ENCODE peak calls at places on chromosomes 12 and 14, in nine cellular contexts. One of them, this sample, is unnamed.

GRCh38 chr12:69000069-69000468 is 67.1 kb upstream of the CPM start:
- DNase-seq in AML-193: no peak
- DNase-seq in heart right ventricle: no peak
- DNase-seq in H1: no peak
- DNase-seq in caudate nucleus: no peak
- DNase-seq in NCI-H1105: no peak
- DNase-seq in activated naive CD4-positive, alpha-beta T cell: no peak
- DNase-seq in immature natural killer cell: no peak
- DNase-seq in foreskin fibroblast: peak
- DNase-seq in this sample: no peak

GRCh38 chr12:115257791-115258190 is 573.8 kb upstream of the TBX3 start:
- DNase-seq in heart right ventricle: no peak
- DNase-seq in immature natural killer cell: no peak
- DNase-seq in activated naive CD4-positive, alpha-beta T cell: no peak
- DNase-seq in AML-193: no peak
- DNase-seq in foreskin fibroblast: peak
- DNase-seq in H1: no peak
- DNase-seq in NCI-H1105: no peak
- DNase-seq in caudate nucleus: no peak
- DNase-seq in this sample: no peak

GRCh38 chr14:61802010-61802621 is 39.9 kb downstream of the SNAPC1 start:
- DNase-seq in H1: no peak
- DNase-seq in immature natural killer cell: no peak
- DNase-seq in foreskin fibroblast: no peak
- DNase-seq in caudate nucleus: no peak
- DNase-seq in AML-193: no peak
- DNase-seq in NCI-H1105: no peak
- DNase-seq in activated naive CD4-positive, alpha-beta T cell: no peak
- DNase-seq in heart right ventricle: no peak
- DNase-seq in this sample: no peak

GRCh38 chr12:111031956-111032919 is 111.9 kb upstream of the MYL2 start:
- DNase-seq in caudate nucleus: no peak
- DNase-seq in foreskin fibroblast: no peak
- DNase-seq in heart right ventricle: no peak
- DNase-seq in H1: no peak
- DNase-seq in NCI-H1105: no peak
- DNase-seq in activated naive CD4-positive, alpha-beta T cell: no peak
- DNase-seq in immature natural killer cell: no peak
- DNase-seq in AML-193: no peak
- DNase-seq in this sample: no peak

GRCh38 chr12:22481557-22482104 is 62.7 kb downstream of the C2CD5 start:
- DNase-seq in H1: no peak
- DNase-seq in NCI-H1105: peak
- DNase-seq in heart right ventricle: no peak
- DNase-seq in AML-193: no peak
- DNase-seq in activated naive CD4-positive, alpha-beta T cell: no peak
- DNase-seq in foreskin fibroblast: no peak
- DNase-seq in caudate nucleus: no peak
- DNase-seq in immature natural killer cell: no peak
- DNase-seq in this sample: no peak

GRCh38 chr14:36057452-36058142 is 118.9 kb downstream of the PTCSC3 start:
- DNase-seq in immature natural killer cell: no peak
- DNase-seq in H1: no peak
- DNase-seq in activated naive CD4-positive, alpha-beta T cell: no peak
- DNase-seq in heart right ventricle: no peak
- DNase-seq in foreskin fibroblast: no peak
- DNase-seq in caudate nucleus: no peak
- DNase-seq in AML-193: no peak
- DNase-seq in NCI-H1105: peak
- DNase-seq in this sample: no peak

GRCh38 chr12:124337628-124338027 is 42.7 kb downstream of the RFLNA start:
- DNase-seq in heart right ventricle: no peak
- DNase-seq in NCI-H1105: no peak
- DNase-seq in caudate nucleus: no peak
- DNase-seq in foreskin fibroblast: no peak
- DNase-seq in H1: no peak
- DNase-seq in activated naive CD4-positive, alpha-beta T cell: no peak
- DNase-seq in AML-193: no peak
- DNase-seq in immature natural killer cell: no peak
- DNase-seq in this sample: no peak

GRCh38 chr14:31057701-31058364 is 31.7 kb upstream of the STRN3 start:
- DNase-seq in foreskin fibroblast: no peak
- DNase-seq in caudate nucleus: no peak
- DNase-seq in activated naive CD4-positive, alpha-beta T cell: no peak
- DNase-seq in H1: no peak
- DNase-seq in AML-193: no peak
- DNase-seq in NCI-H1105: no peak
- DNase-seq in immature natural killer cell: no peak
- DNase-seq in heart right ventricle: no peak
- DNase-seq in this sample: no peak

GRCh38 chr12:124862768-124863408 is 776 bp downstream of the SCARB1 start:
- DNase-seq in H1: no peak
- DNase-seq in foreskin fibroblast: peak
- DNase-seq in caudate nucleus: peak
- DNase-seq in heart right ventricle: no peak
- DNase-seq in immature natural killer cell: no peak
- DNase-seq in NCI-H1105: no peak
- DNase-seq in activated naive CD4-positive, alpha-beta T cell: no peak
- DNase-seq in AML-193: peak
- DNase-seq in this sample: no peak

GRCh38 chr14:67738740-67739504 is 37.2 kb downstream of the RDH12 start:
- DNase-seq in foreskin fibroblast: peak
- DNase-seq in immature natural killer cell: no peak
- DNase-seq in activated naive CD4-positive, alpha-beta T cell: no peak
- DNase-seq in NCI-H1105: no peak
- DNase-seq in caudate nucleus: no peak
- DNase-seq in heart right ventricle: peak
- DNase-seq in AML-193: no peak
- DNase-seq in H1: no peak
- DNase-seq in this sample: no peak

GRCh38 chr14:60648934-60649814 is at the start of gene SIX1:
- DNase-seq in activated naive CD4-positive, alpha-beta T cell: no peak
- DNase-seq in foreskin fibroblast: peak
- DNase-seq in AML-193: no peak
- DNase-seq in caudate nucleus: no peak
- DNase-seq in H1: no peak
- DNase-seq in heart right ventricle: peak
- DNase-seq in immature natural killer cell: no peak
- DNase-seq in NCI-H1105: peak
- DNase-seq in this sample: no peak

GRCh38 chr14:79578470-79578869 is 632.8 kb downstream of the DIO2 start:
- DNase-seq in AML-193: no peak
- DNase-seq in foreskin fibroblast: no peak
- DNase-seq in immature natural killer cell: no peak
- DNase-seq in activated naive CD4-positive, alpha-beta T cell: no peak
- DNase-seq in NCI-H1105: no peak
- DNase-seq in heart right ventricle: no peak
- DNase-seq in H1: no peak
- DNase-seq in caudate nucleus: no peak
- DNase-seq in this sample: no peak

GRCh38 chr12:29640589-29641345 is 143.0 kb downstream of the TMTC1 start:
- DNase-seq in H1: no peak
- DNase-seq in foreskin fibroblast: peak
- DNase-seq in caudate nucleus: no peak
- DNase-seq in heart right ventricle: peak
- DNase-seq in immature natural killer cell: no peak
- DNase-seq in AML-193: no peak
- DNase-seq in activated naive CD4-positive, alpha-beta T cell: no peak
- DNase-seq in NCI-H1105: no peak
- DNase-seq in this sample: no peak

GRCh38 chr12:100826323-100826722 is 31.7 kb downstream of the ANO4 start:
- DNase-seq in caudate nucleus: peak
- DNase-seq in foreskin fibroblast: peak
- DNase-seq in H1: no peak
- DNase-seq in NCI-H1105: no peak
- DNase-seq in heart right ventricle: peak
- DNase-seq in immature natural killer cell: no peak
- DNase-seq in AML-193: no peak
- DNase-seq in activated naive CD4-positive, alpha-beta T cell: no peak
- DNase-seq in this sample: no peak

GRCh38 chr14:68979722-68980552 is 835 bp upstream of the ACTN1 start:
- DNase-seq in NCI-H1105: peak
- DNase-seq in immature natural killer cell: no peak
- DNase-seq in activated naive CD4-positive, alpha-beta T cell: no peak
- DNase-seq in heart right ventricle: peak
- DNase-seq in caudate nucleus: no peak
- DNase-seq in H1: no peak
- DNase-seq in AML-193: peak
- DNase-seq in foreskin fibroblast: peak
- DNase-seq in this sample: no peak

GRCh38 chr14:81162941-81163340 is 57.8 kb downstream of the GTF2A1 start:
- DNase-seq in heart right ventricle: no peak
- DNase-seq in caudate nucleus: no peak
- DNase-seq in NCI-H1105: no peak
- DNase-seq in H1: no peak
- DNase-seq in AML-193: peak
- DNase-seq in immature natural killer cell: no peak
- DNase-seq in foreskin fibroblast: peak
- DNase-seq in activated naive CD4-positive, alpha-beta T cell: no peak
- DNase-seq in this sample: no peak